ENCODE peak calls at places on chromosome 12, in five cellular contexts. One of them, this sample, is unnamed.

GRCh38 chr12:5376591-5377207 is 55.2 kb upstream of the NTF3 start:
- DNase-seq in GM06990: no peak
- DNase-seq in CD14-positive monocyte: no peak
- DNase-seq in pancreas: no peak
- DNase-seq in lower lobe of right lung: no peak
- DNase-seq in this sample: no peak

GRCh38 chr12:124422570-124423523 is 128.0 kb downstream of the RFLNA start:
- DNase-seq in lower lobe of right lung: peak
- DNase-seq in CD14-positive monocyte: no peak
- DNase-seq in pancreas: peak
- DNase-seq in GM06990: no peak
- DNase-seq in this sample: no peak

GRCh38 chr12:122749569-122750332 is 2.9 kb upstream of the DENR start:
- DNase-seq in lower lobe of right lung: no peak
- DNase-seq in pancreas: no peak
- DNase-seq in CD14-positive monocyte: no peak
- DNase-seq in GM06990: no peak
- DNase-seq in this sample: no peak

GRCh38 chr12:68454855-68455254 is 122.7 kb upstream of the MDM1 start:
- DNase-seq in pancreas: no peak
- DNase-seq in CD14-positive monocyte: no peak
- DNase-seq in lower lobe of right lung: no peak
- DNase-seq in GM06990: no peak
- DNase-seq in this sample: no peak

GRCh38 chr12:41345071-41345470 is 157.0 kb downstream of the PDZRN4 start:
- DNase-seq in pancreas: no peak
- DNase-seq in lower lobe of right lung: no peak
- DNase-seq in GM06990: no peak
- DNase-seq in CD14-positive monocyte: no peak
- DNase-seq in this sample: no peak

GRCh38 chr12:79331870-79332269 is 358.9 kb downstream of the PAWR start:
- DNase-seq in lower lobe of right lung: no peak
- DNase-seq in pancreas: no peak
- DNase-seq in CD14-positive monocyte: no peak
- DNase-seq in GM06990: no peak
- DNase-seq in this sample: no peak

GRCh38 chr12:54239568-54239967 is 40.4 kb downstream of the CBX5 start:
- DNase-seq in lower lobe of right lung: no peak
- DNase-seq in pancreas: no peak
- DNase-seq in CD14-positive monocyte: no peak
- DNase-seq in GM06990: no peak
- DNase-seq in this sample: no peak

GRCh38 chr12:71786840-71787239 is 32.2 kb downstream of the RAB21 start:
- DNase-seq in GM06990: no peak
- DNase-seq in pancreas: no peak
- DNase-seq in CD14-positive monocyte: no peak
- DNase-seq in lower lobe of right lung: no peak
- DNase-seq in this sample: no peak

GRCh38 chr12:128637616-128638606 is 185.8 kb downstream of the SLC15A4 start:
- DNase-seq in GM06990: peak
- DNase-seq in pancreas: no peak
- DNase-seq in lower lobe of right lung: no peak
- DNase-seq in CD14-positive monocyte: no peak
- DNase-seq in this sample: no peak

GRCh38 chr12:49332441-49332861 is 4.5 kb downstream of the C1QL4 start:
- DNase-seq in GM06990: no peak
- DNase-seq in CD14-positive monocyte: no peak
- DNase-seq in lower lobe of right lung: no peak
- DNase-seq in pancreas: no peak
- DNase-seq in this sample: no peak

GRCh38 chr12:130423136-130423535 is 85.4 kb downstream of the PIWIL1 start:
- DNase-seq in lower lobe of right lung: no peak
- DNase-seq in CD14-positive monocyte: no peak
- DNase-seq in GM06990: no peak
- DNase-seq in pancreas: no peak
- DNase-seq in this sample: no peak

GRCh38 chr12:123445388-123446344 is 9.2 kb upstream of the RILPL2 start:
- DNase-seq in GM06990: peak
- DNase-seq in CD14-positive monocyte: no peak
- DNase-seq in lower lobe of right lung: peak
- DNase-seq in pancreas: no peak
- DNase-seq in this sample: no peak

GRCh38 chr12:10276774-10277173 is 30.9 kb upstream of the KLRD1 start:
- DNase-seq in GM06990: no peak
- DNase-seq in pancreas: no peak
- DNase-seq in lower lobe of right lung: no peak
- DNase-seq in CD14-positive monocyte: no peak
- DNase-seq in this sample: no peak

GRCh38 chr12:13173537-13173936 is 23.0 kb upstream of the EMP1 start:
- DNase-seq in lower lobe of right lung: peak
- DNase-seq in CD14-positive monocyte: peak
- DNase-seq in pancreas: no peak
- DNase-seq in GM06990: peak
- DNase-seq in this sample: no peak

GRCh38 chr12:102479984-102480383 is 379 bp downstream of the IGF1 start:
- DNase-seq in CD14-positive monocyte: no peak
- DNase-seq in lower lobe of right lung: no peak
- DNase-seq in pancreas: no peak
- DNase-seq in GM06990: no peak
- DNase-seq in this sample: no peak

GRCh38 chr12:102479099-102479887 is 1.1 kb downstream of the IGF1 start:
- DNase-seq in CD14-positive monocyte: no peak
- DNase-seq in pancreas: no peak
- DNase-seq in lower lobe of right lung: no peak
- DNase-seq in GM06990: peak
- DNase-seq in this sample: no peak

GRCh38 chr12:102481705-102482104 is 1.3 kb upstream of the IGF1 start:
- DNase-seq in pancreas: no peak
- DNase-seq in CD14-positive monocyte: no peak
- DNase-seq in lower lobe of right lung: no peak
- DNase-seq in GM06990: no peak
- DNase-seq in this sample: no peak

GRCh38 chr12:102478416-102479098 is 1.8 kb downstream of the IGF1 start:
- DNase-seq in pancreas: no peak
- DNase-seq in lower lobe of right lung: no peak
- DNase-seq in GM06990: peak
- DNase-seq in CD14-positive monocyte: no peak
- DNase-seq in this sample: no peak

DNA sequence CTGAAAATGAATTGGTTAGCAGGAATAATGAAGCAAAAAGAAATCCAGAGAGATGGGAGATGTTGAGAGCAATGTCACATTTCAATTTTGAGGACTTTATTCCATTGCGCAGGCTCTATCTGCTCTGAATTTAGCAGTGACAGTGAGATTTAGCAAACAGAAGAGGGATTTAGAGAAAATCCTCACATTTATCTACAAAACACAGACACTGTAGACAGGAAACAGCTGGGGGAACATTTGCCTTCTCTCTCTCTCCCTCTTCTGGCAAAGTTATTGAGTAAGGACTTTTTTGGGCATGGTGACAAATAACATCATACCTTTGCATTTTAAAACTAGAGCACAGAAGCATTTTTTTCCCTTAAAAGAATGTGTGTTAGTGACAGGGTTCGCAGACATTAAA is at the start of gene IGF1:
- DNase-seq in CD14-positive monocyte: no peak
- DNase-seq in pancreas: no peak
- DNase-seq in GM06990: no peak
- DNase-seq in lower lobe of right lung: no peak
- DNase-seq in this sample: no peak
- TF ChIP-seq CTCF in CD14-positive monocyte: no peak
- TF ChIP-seq CTCF in pancreas: no peak
- TF ChIP-seq CTCF in GM06990: peak
- TF ChIP-seq CTCF in lower lobe of right lung: no peak
- TF ChIP-seq CTCF in this sample: no peak

GRCh38 chr12:22687677-22688076 is 62.7 kb downstream of the ETNK1 start:
- DNase-seq in lower lobe of right lung: no peak
- DNase-seq in CD14-positive monocyte: no peak
- DNase-seq in GM06990: peak
- DNase-seq in pancreas: no peak
- DNase-seq in this sample: no peak

GRCh38 chr12:22683131-22683530 is 58.2 kb downstream of the ETNK1 start:
- DNase-seq in GM06990: no peak
- DNase-seq in lower lobe of right lung: no peak
- DNase-seq in CD14-positive monocyte: no peak
- DNase-seq in pancreas: no peak
- DNase-seq in this sample: no peak

GRCh38 chr12:22684124-22684523 is 59.2 kb downstream of the ETNK1 start:
- DNase-seq in lower lobe of right lung: no peak
- DNase-seq in pancreas: no peak
- DNase-seq in GM06990: no peak
- DNase-seq in CD14-positive monocyte: no peak
- DNase-seq in this sample: no peak

GRCh38 chr12:22682663-22683062 is 57.7 kb downstream of the ETNK1 start:
- DNase-seq in GM06990: no peak
- DNase-seq in CD14-positive monocyte: no peak
- DNase-seq in lower lobe of right lung: no peak
- DNase-seq in pancreas: no peak
- DNase-seq in this sample: no peak

GRCh38 chr12:22684526-22685118 is 59.7 kb downstream of the ETNK1 start:
- DNase-seq in lower lobe of right lung: no peak
- DNase-seq in pancreas: no peak
- DNase-seq in CD14-positive monocyte: no peak
- DNase-seq in GM06990: peak
- DNase-seq in this sample: no peak
- TF ChIP-seq CTCF in lower lobe of right lung: peak
- TF ChIP-seq CTCF in pancreas: peak
- TF ChIP-seq CTCF in CD14-positive monocyte: peak
- TF ChIP-seq CTCF in GM06990: peak
- TF ChIP-seq CTCF in this sample: peak

GRCh38 chr12:96399081-96399918 is 939 bp downstream of the CDK17 start:
- DNase-seq in CD14-positive monocyte: peak
- DNase-seq in lower lobe of right lung: peak
- DNase-seq in pancreas: peak
- DNase-seq in GM06990: peak
- DNase-seq in this sample: peak

GRCh38 chr12:96400631-96401060 is 407 bp upstream of the CDK17 start:
- DNase-seq in CD14-positive monocyte: no peak
- DNase-seq in pancreas: no peak
- DNase-seq in lower lobe of right lung: no peak
- DNase-seq in GM06990: no peak
- DNase-seq in this sample: no peak

GRCh38 chr12:96401061-96401871 is 1.0 kb upstream of the CDK17 start:
- DNase-seq in lower lobe of right lung: no peak
- DNase-seq in GM06990: peak
- DNase-seq in pancreas: no peak
- DNase-seq in CD14-positive monocyte: no peak
- DNase-seq in this sample: no peak

GRCh38 chr12:96398422-96399080 is 1.7 kb downstream of the CDK17 start:
- DNase-seq in CD14-positive monocyte: no peak
- DNase-seq in pancreas: no peak
- DNase-seq in GM06990: no peak
- DNase-seq in lower lobe of right lung: no peak
- DNase-seq in this sample: no peak

DNA sequence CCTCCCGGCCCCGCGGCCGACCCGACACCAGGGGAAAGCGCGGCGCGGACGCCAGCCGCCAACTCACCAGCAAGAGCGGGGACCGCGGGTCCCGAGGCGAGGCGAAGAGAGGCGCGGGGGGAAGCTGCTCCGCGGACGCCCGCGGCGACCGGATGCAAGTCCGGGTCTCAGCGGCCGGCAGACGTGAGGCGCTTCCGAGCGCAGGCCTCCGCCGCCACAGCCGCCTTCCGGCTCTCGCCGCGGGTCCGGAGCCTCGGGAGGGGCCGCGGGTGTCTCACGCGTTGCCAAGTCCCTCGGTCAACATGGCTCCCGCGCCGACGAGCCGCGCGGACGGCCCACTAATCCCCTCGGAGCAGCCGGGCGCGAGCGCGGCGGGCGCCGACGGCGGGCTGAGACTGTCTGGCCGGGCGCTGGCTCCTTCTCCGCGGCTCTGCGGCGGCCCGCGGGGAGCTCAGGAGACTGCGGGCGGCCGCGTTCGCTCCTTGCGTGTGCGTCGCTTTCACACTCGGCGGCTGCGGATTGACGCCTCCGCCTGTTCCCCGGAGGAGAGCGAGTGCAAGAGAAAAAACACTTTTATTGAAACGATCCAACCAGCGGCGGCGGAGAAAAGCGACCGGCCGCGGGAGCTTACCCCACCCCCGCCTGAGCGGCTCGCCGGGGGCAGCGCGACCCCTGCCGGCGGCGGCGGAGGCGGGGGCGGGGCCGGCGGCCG is at the start of gene CDK17:
- DNase-seq in GM06990: peak
- DNase-seq in lower lobe of right lung: peak
- DNase-seq in pancreas: peak
- DNase-seq in CD14-positive monocyte: peak
- DNase-seq in this sample: peak
- TF ChIP-seq CTCF in GM06990: peak
- TF ChIP-seq CTCF in lower lobe of right lung: peak
- TF ChIP-seq CTCF in pancreas: no peak
- TF ChIP-seq CTCF in CD14-positive monocyte: no peak
- TF ChIP-seq CTCF in this sample: peak

GRCh38 chr12:26830783-26831601 is 2.0 kb downstream of the ITPR2 start:
- DNase-seq in CD14-positive monocyte: no peak
- DNase-seq in pancreas: no peak
- DNase-seq in lower lobe of right lung: no peak
- DNase-seq in GM06990: no peak
- DNase-seq in this sample: no peak

GRCh38 chr12:26830358-26830757 is 2.6 kb downstream of the ITPR2 start:
- DNase-seq in CD14-positive monocyte: no peak
- DNase-seq in pancreas: no peak
- DNase-seq in GM06990: no peak
- DNase-seq in lower lobe of right lung: no peak
- DNase-seq in this sample: no peak

GRCh38 chr12:26833692-26834168 is 736 bp upstream of the ITPR2 start:
- DNase-seq in GM06990: peak
- DNase-seq in CD14-positive monocyte: no peak
- DNase-seq in pancreas: peak
- DNase-seq in lower lobe of right lung: peak
- DNase-seq in this sample: peak

GRCh38 chr12:26832817-26833691 is at the start of gene ITPR2:
- DNase-seq in CD14-positive monocyte: peak
- DNase-seq in lower lobe of right lung: peak
- DNase-seq in pancreas: peak
- DNase-seq in GM06990: peak
- DNase-seq in this sample: peak

DNA sequence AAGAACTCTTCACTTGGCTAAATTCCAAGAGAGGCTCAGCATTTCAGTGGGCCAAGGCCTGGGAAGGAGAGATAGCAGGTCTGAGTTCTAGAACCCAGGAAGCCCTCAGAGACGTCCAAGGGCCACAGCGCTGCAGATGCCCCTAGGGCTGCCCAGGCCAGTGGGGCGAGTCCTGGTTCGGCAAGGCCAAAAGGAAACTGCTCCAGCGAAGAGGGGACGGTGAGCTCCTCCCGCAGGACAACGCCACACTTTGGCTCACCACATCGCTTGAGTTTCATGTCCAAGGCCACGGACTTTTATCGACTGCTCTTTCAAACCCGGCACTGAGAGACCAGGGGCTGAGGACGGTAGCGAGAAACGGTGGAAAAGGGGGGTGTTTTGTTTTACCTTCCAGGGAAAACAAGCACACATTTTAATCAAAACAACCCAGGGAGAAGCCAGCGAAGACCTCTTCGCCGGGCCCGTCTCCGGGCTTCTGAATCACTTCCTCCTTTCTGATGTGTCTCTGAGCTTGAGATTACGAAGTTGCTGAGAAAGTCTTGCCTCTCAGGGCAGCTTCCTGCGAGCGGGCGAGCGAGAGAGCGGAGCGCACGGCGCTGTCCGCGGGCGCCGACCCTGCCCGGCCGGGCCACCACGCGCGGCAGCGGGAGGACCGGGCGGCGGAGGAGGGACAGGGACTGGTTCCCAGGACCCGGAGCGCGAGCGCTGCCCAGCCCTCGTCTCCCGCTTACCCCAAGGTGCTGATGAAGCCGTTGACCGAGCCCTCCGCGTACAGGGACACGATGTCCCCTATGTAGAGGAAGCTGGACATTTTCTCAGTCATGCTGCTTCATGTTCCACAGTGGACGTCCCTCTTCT is 806 bp downstream of the ITPR2 start:
- DNase-seq in lower lobe of right lung: peak
- DNase-seq in CD14-positive monocyte: peak
- DNase-seq in pancreas: peak
- DNase-seq in GM06990: peak
- DNase-seq in this sample: peak
- TF ChIP-seq CTCF in lower lobe of right lung: no peak
- TF ChIP-seq CTCF in CD14-positive monocyte: no peak
- TF ChIP-seq CTCF in pancreas: no peak
- TF ChIP-seq CTCF in GM06990: peak
- TF ChIP-seq CTCF in this sample: no peak